ENCODE peak calls at places on chromosome 4, in nine cellular contexts. N is body of pancreas, Z is esophagus muscularis mucosa, O is IMR-90, M is breast epithelium, L is HCT116, V is suprapubic skin, X is gastrocnemius medialis, T is heart left ventricle. G is an unnamed sample.

GRCh38 chr4:22514431-22514830 is 1.4 kb downstream of the ADGRA3 start:
- DNase-seq in N (no peak), Z (no peak), O (peak; percentile 43), M (no peak), L (no peak), V (no peak), X (no peak), T (no peak), G (peak; percentile 37)

GRCh38 chr4:23169598-23170311 is 477.0 kb downstream of the GBA3 start:
- DNase-seq in N (no peak), Z (no peak), O (no peak), M (no peak), L (no peak), V (no peak), X (no peak), T (no peak), G (no peak)

GRCh38 chr4:82031386-82031785 is 342.4 kb downstream of the HNRNPD start:
- DNase-seq in N (no peak), Z (no peak), O (no peak), M (no peak), L (no peak), V (no peak), X (no peak), T (no peak), G (no peak)

GRCh38 chr4:107117726-107118125 is 81.6 kb upstream of the DKK2 start:
- DNase-seq in N (no peak), Z (no peak), O (no peak), M (no peak), L (no peak), V (no peak), X (no peak), T (no peak), G (no peak)

GRCh38 chr4:178448372-178449040 is 1006.3 kb upstream of the AGA start:
- DNase-seq in N (no peak), Z (no peak), O (no peak), M (no peak), L (no peak), V (no peak), X (no peak), T (no peak), G (no peak)

GRCh38 chr4:100314057-100314456 is 123.8 kb upstream of the DDIT4L start:
- DNase-seq in N (no peak), Z (no peak), O (no peak), M (no peak), L (no peak), V (no peak), X (no peak), T (no peak), G (no peak)

GRCh38 chr4:106775636-106776035 is 260.5 kb downstream of the DKK2 start:
- DNase-seq in N (no peak), Z (no peak), O (no peak), M (no peak), L (no peak), V (no peak), X (no peak), T (no peak), G (no peak)

GRCh38 chr4:7193040-7193958 is 961 bp downstream of the SORCS2 start:
- DNase-seq in N (peak; percentile 10), Z (no peak), O (no peak), M (peak; percentile 50), L (no peak), V (peak; percentile 69), X (no peak), T (no peak), G (peak; percentile 68)

GRCh38 chr4:128608006-128608405 is 201.5 kb upstream of the JADE1 start:
- DNase-seq in N (no peak), Z (no peak), O (no peak), M (no peak), L (no peak), V (no peak), X (no peak), T (no peak), G (no peak)

GRCh38 chr4:45475490-45475889 is 648.4 kb downstream of the GABRG1 start:
- DNase-seq in N (no peak), Z (no peak), O (no peak), M (no peak), L (no peak), V (no peak), X (no peak), T (no peak), G (no peak)

GRCh38 chr4:103648541-103648940 is 71.2 kb downstream of the TACR3 start:
- DNase-seq in N (no peak), Z (no peak), O (no peak), M (no peak), L (no peak), V (no peak), X (no peak), T (no peak), G (no peak)

GRCh38 chr4:98688416-98689290 is 30.2 kb upstream of the TSPAN5 start:
- DNase-seq in N (no peak), Z (peak; percentile 84), O (peak; percentile 70), M (no peak), L (peak; percentile 60), V (no peak), X (no peak), T (no peak), G (no peak)

GRCh38 chr4:158008551-158009218 is 164.1 kb downstream of the GASK1B start:
- DNase-seq in N (no peak), Z (no peak), O (peak; percentile 63), M (no peak), L (no peak), V (no peak), X (no peak), T (peak; percentile 48), G (no peak)

GRCh38 chr4:158006973-158007372 is 165.9 kb downstream of the GASK1B start:
- DNase-seq in N (no peak), Z (no peak), O (no peak), M (no peak), L (no peak), V (no peak), X (no peak), T (no peak), G (no peak)

GRCh38 chr4:158013858-158014257 is 159.0 kb downstream of the GASK1B start:
- DNase-seq in N (no peak), Z (no peak), O (peak; percentile 85), M (no peak), L (no peak), V (no peak), X (no peak), T (no peak), G (no peak)

GRCh38 chr4:158007566-158007965 is 165.3 kb downstream of the GASK1B start:
- DNase-seq in N (no peak), Z (no peak), O (no peak), M (no peak), L (no peak), V (no peak), X (no peak), T (no peak), G (no peak)

DNA sequence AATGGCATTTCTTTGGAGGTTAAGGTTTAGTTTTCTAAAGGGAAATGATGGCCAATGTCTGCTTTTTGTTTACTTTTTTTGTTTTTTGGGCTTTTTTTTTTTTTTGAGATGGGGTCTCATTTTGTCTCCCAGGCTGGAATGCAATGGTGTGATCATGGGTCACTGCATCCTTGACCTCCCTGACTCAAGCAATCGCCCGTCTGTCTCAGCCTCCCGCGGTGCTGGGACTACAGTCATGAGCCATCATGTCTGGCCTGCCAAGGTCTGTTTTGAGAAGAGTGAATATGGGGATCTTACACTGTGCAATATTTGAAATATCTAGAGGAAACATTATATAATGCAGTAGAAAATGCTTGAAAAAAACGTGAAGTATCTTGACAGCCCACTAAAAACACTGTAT is 162.5 kb downstream of the GASK1B start:
- DNase-seq in N (no peak), Z (no peak), O (no peak), M (no peak), L (no peak), V (no peak), X (no peak), T (no peak), G (no peak)
- TF ChIP-seq POLR2A in N (no peak), Z (no peak), O (no peak), M (no peak), L (no peak), V (no peak), X (no peak), T (no peak), G (no peak)

GRCh38 chr4:119230288-119230687 is 17.8 kb downstream of the USP53 start:
- DNase-seq in N (no peak), Z (no peak), O (no peak), M (no peak), L (no peak), V (no peak), X (no peak), T (no peak), G (no peak)

GRCh38 chr4:119227690-119228089 is 15.2 kb downstream of the USP53 start:
- DNase-seq in N (no peak), Z (no peak), O (peak; percentile 79), M (no peak), L (no peak), V (no peak), X (no peak), T (no peak), G (no peak)

GRCh38 chr4:119232286-119232685 is 19.8 kb downstream of the USP53 start:
- DNase-seq in N (no peak), Z (no peak), O (no peak), M (no peak), L (no peak), V (no peak), X (no peak), T (no peak), G (no peak)

GRCh38 chr4:119231517-119231916 is 19.0 kb downstream of the USP53 start:
- DNase-seq in N (no peak), Z (no peak), O (no peak), M (no peak), L (no peak), V (no peak), X (no peak), T (no peak), G (no peak)

DNA sequence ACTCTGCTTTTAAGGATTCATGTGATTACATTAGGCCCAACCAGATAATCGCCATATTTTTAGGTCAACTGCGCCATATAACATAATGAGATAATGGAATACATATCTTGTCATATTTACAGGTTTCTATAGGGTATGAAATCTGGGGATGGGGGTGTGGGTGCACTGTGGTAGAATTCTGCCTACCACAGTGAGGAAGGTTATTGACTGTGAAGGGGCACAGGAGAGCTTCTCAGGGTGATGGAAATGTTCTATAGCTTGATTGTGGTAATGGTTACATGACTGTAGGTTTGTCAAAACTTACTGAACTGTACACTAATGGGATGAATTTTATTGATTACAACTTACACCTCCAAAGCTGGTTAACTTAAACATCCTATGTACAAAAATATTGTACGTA is 15.9 kb downstream of the USP53 start:
- DNase-seq in N (no peak), Z (no peak), O (no peak), M (no peak), L (no peak), V (no peak), X (no peak), T (no peak), G (no peak)
- H3K4me1 ChIP-seq in N (peaks cover 9% of the 10 kb centered on the region), Z (peaks cover 9% of the 10 kb centered on the region), O (peaks cover 10% of the 10 kb centered on the region), M (no peaks in the 10 kb centered on the region), L (peaks cover 6% of the 10 kb centered on the region), V (peaks cover 4% of the 10 kb centered on the region), X (peaks cover 21% of the 10 kb centered on the region), T (peaks cover 15% of the 10 kb centered on the region), G (no peaks in the 10 kb centered on the region)

GRCh38 chr4:3177905-3178304 is 71.1 kb upstream of the MSANTD1 start:
- DNase-seq in N (peak; percentile 34), Z (no peak), O (no peak), M (no peak), L (no peak), V (no peak), X (no peak), T (no peak), G (no peak)
- H3K36me3 ChIP-seq in N (peaks cover 1% of the 10 kb centered on the region), Z (peaks cover 21% of the 10 kb centered on the region), O (peaks cover 39% of the 10 kb centered on the region), M (peaks cover 4% of the 10 kb centered on the region), L (peaks cover 9% of the 10 kb centered on the region), V (peaks cover 93% of the 10 kb centered on the region), X (no peaks in the 10 kb centered on the region), T (peaks cover 96% of the 10 kb centered on the region), G (peaks cover 41% of the 10 kb centered on the region)

GRCh38 chr4:1289232-1290164 is at the start of gene MAEA:
- DNase-seq in N (peak; percentile 97), Z (peak; percentile 99), O (peak; percentile 95), M (peak; percentile 99), L (peak; percentile 91), V (peak; percentile 98), X (peak; percentile 96), T (peak; percentile 98), G (peak; percentile 97)
- TF ChIP-seq POLR2A in N (peak; percentile 71), Z (peak; percentile 20), O (peak; percentile 88), M (peak; percentile 7), L (peak; percentile 63), V (peak; percentile 33), X (peak; percentile 74), T (no peak), G (no peak)

G was measured in thyroid gland.